ENCODE peak calls at places on chromosomes 6 and 20, in seven cellular contexts. G, J, S, U, P, Z and R are unnamed samples.

GRCh38 chr6:89978749-89979145 is 84.5 kb downstream of the GJA10 start:
- DNase-seq in G (no peak), J (no peak), S (no peak), U (no peak), P (no peak), Z (no peak), R (no peak)

GRCh38 chr6:168376811-168377480 is 57.4 kb upstream of the DACT2 start:
- DNase-seq in G (no peak), J (no peak), S (no peak), U (no peak), P (no peak), Z (peak), R (no peak)

GRCh38 chr6:113122060-113122459 is 735.1 kb upstream of the MARCKS start:
- DNase-seq in G (no peak), J (no peak), S (peak), U (peak), P (peak), Z (no peak), R (peak)

GRCh38 chr6:77015350-77015749 is 447.9 kb downstream of the HTR1B start:
- DNase-seq in G (no peak), J (no peak), S (peak), U (peak), P (no peak), Z (no peak), R (peak)

GRCh38 chr6:63509652-63510352 is 62.5 kb upstream of the LOC128125822 start:
- DNase-seq in G (no peak), J (no peak), S (no peak), U (peak), P (peak), Z (peak), R (peak)

GRCh38 chr20:31472395-31473330 is 2.3 kb downstream of the DEFB124 start:
- DNase-seq in G (no peak), J (no peak), S (no peak), U (no peak), P (peak), Z (no peak), R (peak)

GRCh38 chr6:113782641-113783040 is 74.5 kb upstream of the MARCKS start:
- DNase-seq in G (no peak), J (no peak), S (no peak), U (no peak), P (no peak), Z (no peak), R (no peak)

GRCh38 chr6:44456070-44456965 is 68.8 kb downstream of the CDC5L start:
- DNase-seq in G (peak), J (no peak), S (peak), U (peak), P (no peak), Z (peak), R (peak)

GRCh38 chr6:159130846-159131245 is 38.4 kb upstream of the FNDC1 start:
- DNase-seq in G (no peak), J (no peak), S (no peak), U (no peak), P (no peak), Z (no peak), R (no peak)

GRCh38 chr6:31042801-31043200 is 32.5 kb downstream of the MUC22 start:
- DNase-seq in G (peak), J (no peak), S (peak), U (peak), P (peak), Z (peak), R (peak)

GRCh38 chr6:39422273-39422672 is 99.8 kb upstream of the KCNK16 start:
- DNase-seq in G (no peak), J (no peak), S (no peak), U (no peak), P (no peak), Z (no peak), R (peak)

GRCh38 chr6:158654960-158655485 is 5.2 kb downstream of the SYTL3 start:
- DNase-seq in G (no peak), J (no peak), S (peak), U (no peak), P (no peak), Z (peak), R (peak)

GRCh38 chr6:127518212-127518709 is 874 bp downstream of the MTCL3 start:
- DNase-seq in G (no peak), J (no peak), S (no peak), U (no peak), P (no peak), Z (no peak), R (no peak)

GRCh38 chr6:36245572-36246031 is 24.3 kb upstream of the PNPLA1 start:
- DNase-seq in G (no peak), J (no peak), S (no peak), U (peak), P (no peak), Z (peak), R (no peak)

GRCh38 chr6:168179702-168180382 is 100.8 kb upstream of the FRMD1 start:
- DNase-seq in G (no peak), J (no peak), S (no peak), U (no peak), P (no peak), Z (peak), R (no peak)

GRCh38 chr6:12572884-12573824 is 143.4 kb upstream of the PHACTR1 start:
- DNase-seq in G (no peak), J (no peak), S (peak), U (peak), P (no peak), Z (peak), R (peak)

GRCh38 chr6:14983599-14984296 is 262.1 kb upstream of the JARID2 start:
- DNase-seq in G (no peak), J (no peak), S (no peak), U (no peak), P (no peak), Z (no peak), R (peak)

GRCh38 chr6:25603251-25603650 is 48.8 kb upstream of the SCGN start:
- DNase-seq in G (no peak), J (no peak), S (no peak), U (no peak), P (no peak), Z (no peak), R (no peak)

GRCh38 chr6:119643866-119644265 is 294.3 kb upstream of the MAN1A1 start:
- DNase-seq in G (no peak), J (no peak), S (peak), U (no peak), P (no peak), Z (no peak), R (no peak)

GRCh38 chr6:168302534-168302933 is 17.0 kb downstream of the DACT2 start:
- DNase-seq in G (no peak), J (no peak), S (no peak), U (peak), P (no peak), Z (peak), R (no peak)

GRCh38 chr6:119881416-119881815 is 531.9 kb upstream of the MAN1A1 start:
- DNase-seq in G (no peak), J (no peak), S (peak), U (no peak), P (no peak), Z (no peak), R (peak)

GRCh38 chr6:76772951-76773350 is 690.3 kb downstream of the HTR1B start:
- DNase-seq in G (no peak), J (no peak), S (no peak), U (no peak), P (no peak), Z (no peak), R (no peak)

GRCh38 chr6:113591896-113592827 is 265.0 kb upstream of the MARCKS start:
- DNase-seq in G (no peak), J (no peak), S (no peak), U (peak), P (no peak), Z (peak), R (peak)

GRCh38 chr6:139539852-139540251 is 165.4 kb upstream of the CITED2 start:
- DNase-seq in G (no peak), J (peak), S (peak), U (peak), P (peak), Z (no peak), R (peak)

GRCh38 chr6:12064125-12064524 is 52.0 kb downstream of the HIVEP1 start:
- DNase-seq in G (no peak), J (no peak), S (no peak), U (no peak), P (no peak), Z (no peak), R (peak)

GRCh38 chr20:8421981-8422380 is 289.9 kb downstream of the PLCB1 start:
- DNase-seq in G (no peak), J (no peak), S (no peak), U (no peak), P (no peak), Z (no peak), R (no peak)

GRCh38 chr6:88008411-88008810 is 39.2 kb upstream of the SPACA1 start:
- DNase-seq in G (no peak), J (no peak), S (peak), U (no peak), P (no peak), Z (no peak), R (no peak)

GRCh38 chr6:11315743-11316437 is 83.4 kb upstream of the NEDD9 start:
- DNase-seq in G (no peak), J (no peak), S (peak), U (peak), P (no peak), Z (peak), R (peak)

GRCh38 chr6:128208851-128209580 is 308.2 kb upstream of the THEMIS start:
- DNase-seq in G (no peak), J (no peak), S (peak), U (no peak), P (no peak), Z (no peak), R (peak)

GRCh38 chr6:1222426-1223311 is 89.2 kb upstream of the FOXQ1 start:
- DNase-seq in G (no peak), J (no peak), S (no peak), U (no peak), P (peak), Z (no peak), R (no peak)

GRCh38 chr6:95325858-95326257 is 251.5 kb upstream of the MANEA start:
- DNase-seq in G (no peak), J (no peak), S (peak), U (no peak), P (no peak), Z (no peak), R (no peak)

GRCh38 chr20:14861028-14861699 is 523.8 kb upstream of the FLRT3 start:
- DNase-seq in G (no peak), J (no peak), S (no peak), U (no peak), P (no peak), Z (no peak), R (no peak)

GRCh38 chr20:39246436-39246835 is 284.3 kb downstream of the DHX35 start:
- DNase-seq in G (no peak), J (no peak), S (no peak), U (no peak), P (no peak), Z (no peak), R (no peak)

GRCh38 chr20:23363257-23363649 is 1.3 kb downstream of the GZF1 start:
- DNase-seq in G (no peak), J (no peak), S (no peak), U (no peak), P (peak), Z (no peak), R (peak)

GRCh38 chr20:3483784-3484183 is 13.0 kb downstream of the ATRN start:
- DNase-seq in G (no peak), J (no peak), S (peak), U (no peak), P (no peak), Z (no peak), R (peak)

GRCh38 chr6:31116661-31117385 is 2.2 kb downstream of the PSORS1C1 start:
- DNase-seq in G (no peak), J (no peak), S (no peak), U (no peak), P (peak), Z (no peak), R (peak)

GRCh38 chr20:17590245-17590644 is 20.4 kb downstream of the DSTN start:
- DNase-seq in G (no peak), J (no peak), S (no peak), U (no peak), P (no peak), Z (no peak), R (peak)

GRCh38 chr20:17587148-17587547 is 17.3 kb downstream of the DSTN start:
- DNase-seq in G (no peak), J (no peak), S (no peak), U (no peak), P (no peak), Z (no peak), R (no peak)

GRCh38 chr20:17586250-17586649 is 16.4 kb downstream of the DSTN start:
- DNase-seq in G (no peak), J (no peak), S (no peak), U (no peak), P (no peak), Z (no peak), R (no peak)

GRCh38 chr20:17587831-17588230 is 18.0 kb downstream of the DSTN start:
- DNase-seq in G (no peak), J (no peak), S (no peak), U (no peak), P (no peak), Z (no peak), R (no peak)

GRCh38 chr20:17589161-17589834 is 19.4 kb downstream of the DSTN start:
- DNase-seq in G (no peak), J (no peak), S (no peak), U (no peak), P (no peak), Z (no peak), R (peak)
- H3K4me3 ChIP-seq in G (no peak), J (peak), S (no peak), U (no peak), P (peak), Z (no peak), R (no peak)

DNA sequence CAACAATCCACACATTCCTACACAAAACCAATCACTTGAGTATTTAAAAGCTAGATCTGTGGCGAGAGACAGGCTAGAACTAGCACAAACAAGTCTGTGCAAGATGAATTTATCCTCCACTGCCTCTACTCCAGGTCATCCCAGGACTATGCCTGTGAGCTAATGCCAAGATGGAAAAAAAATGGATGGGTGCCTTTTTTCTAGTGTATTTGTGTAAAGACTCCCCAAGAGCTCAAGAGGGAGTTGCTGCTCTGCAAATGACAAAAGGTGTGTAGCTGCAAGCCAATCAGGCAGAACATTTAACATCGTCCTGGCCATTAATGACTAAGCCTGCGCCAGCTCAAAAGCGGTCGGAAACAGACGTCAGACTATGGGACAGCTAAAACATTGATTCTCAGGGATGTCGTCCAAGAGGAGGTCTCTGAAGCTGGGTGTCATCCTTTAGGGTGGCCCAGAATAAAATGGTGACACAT is 21.9 kb downstream of the ATXN1 start:
- DNase-seq in G (no peak), J (no peak), S (peak), U (no peak), P (no peak), Z (no peak), R (peak)
- TF ChIP-seq CTCF in G (no peak), J (no peak), S (no peak), U (no peak), P (no peak), Z (no peak), R (no peak)

GRCh38 chr6:17042422-17043147 is 59.3 kb upstream of the STMND1 start:
- DNase-seq in G (no peak), J (no peak), S (peak), U (peak), P (peak), Z (peak), R (peak)
- H3K4me3 ChIP-seq in G (no peak), J (peak), S (no peak), U (no peak), P (no peak), Z (no peak), R (peak)

GRCh38 chr20:62765021-62765420 is 31.3 kb upstream of the MRGBP start:
- DNase-seq in G (no peak), J (no peak), S (no peak), U (no peak), P (no peak), Z (no peak), R (no peak)
- TF ChIP-seq CTCF in G (no peak), J (no peak), S (no peak), U (no peak), P (no peak), Z (no peak), R (no peak)

GRCh38 chr6:141326426-141326825 is 806.3 kb upstream of the GJE1 start:
- DNase-seq in G (peak), J (peak), S (peak), U (peak), P (peak), Z (no peak), R (peak)
- H3K4me3 ChIP-seq in G (no peak), J (peak), S (peak), U (no peak), P (peak), Z (no peak), R (peak)

DNA sequence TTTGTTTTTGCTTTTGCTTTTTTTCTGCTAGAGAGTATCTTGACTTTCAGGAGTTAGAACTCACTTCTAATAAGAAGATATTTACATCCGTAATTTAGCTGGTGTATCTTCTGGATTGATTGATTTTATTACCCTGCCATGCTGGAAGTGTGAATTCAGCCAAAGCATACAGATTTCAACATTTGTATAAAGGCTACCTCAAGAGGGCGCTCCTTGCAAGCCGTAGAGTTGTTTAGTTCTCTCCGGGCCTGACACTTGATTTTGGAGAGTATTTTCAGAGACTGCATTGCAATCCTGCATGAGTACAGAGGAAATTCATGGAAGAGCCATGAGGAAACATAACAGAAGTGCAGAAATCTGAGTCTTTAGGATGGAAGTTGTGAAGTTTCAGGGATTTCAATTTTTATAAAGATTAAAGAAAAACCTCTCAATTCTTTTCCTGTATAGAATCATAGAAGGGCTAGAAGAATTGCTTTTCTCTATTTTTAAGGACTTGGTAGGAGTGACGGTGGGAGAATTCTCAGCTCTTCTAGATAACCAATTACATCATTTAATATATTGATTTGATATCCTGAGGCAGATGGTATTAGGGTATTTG is 66.7 kb upstream of the TIAM2 start:
- DNase-seq in G (peak), J (peak), S (no peak), U (peak), P (no peak), Z (peak), R (peak)
- TF ChIP-seq CTCF in G (peak), J (peak), S (peak), U (peak), P (peak), Z (peak), R (peak)

DNA sequence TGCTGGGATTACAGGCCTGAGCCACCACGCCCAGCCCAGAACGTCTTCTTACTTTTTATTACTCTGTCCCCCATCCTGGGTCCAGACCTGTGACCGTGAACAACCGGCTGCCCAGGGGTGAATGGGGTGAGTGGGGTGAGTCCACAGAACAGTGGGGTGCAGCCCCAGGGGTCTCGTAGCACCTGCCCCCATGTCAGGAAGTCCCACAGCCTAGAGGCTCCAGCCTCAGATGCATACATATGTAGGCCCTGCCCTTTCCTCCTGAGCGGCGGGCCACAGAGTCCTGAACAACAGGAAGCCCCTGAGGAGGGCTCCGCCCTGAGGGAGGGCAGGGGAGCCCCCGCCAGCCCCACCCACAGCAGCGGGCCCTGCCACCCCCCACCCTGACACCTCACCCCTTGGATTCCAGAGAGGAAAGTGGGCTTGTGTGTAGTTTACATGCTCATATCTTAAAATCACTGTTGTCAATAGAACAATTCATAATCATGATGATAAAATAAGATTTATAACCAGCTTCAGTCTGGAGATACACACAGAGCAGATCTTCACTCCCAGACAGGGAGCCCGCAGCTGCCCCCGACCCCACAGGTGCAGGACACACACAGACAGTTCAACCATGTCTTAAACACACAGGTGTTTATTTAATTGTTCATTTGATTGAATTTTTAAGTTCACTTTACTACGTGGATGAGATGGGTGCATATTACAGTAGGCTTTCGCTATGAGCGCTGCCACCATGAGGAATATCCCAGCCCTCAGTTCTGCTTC is 12.4 kb upstream of the GMEB2 start:
- DNase-seq in G (peak), J (no peak), S (no peak), U (no peak), P (peak), Z (peak), R (no peak)
- H3K4me3 ChIP-seq in G (peak), J (no peak), S (no peak), U (no peak), P (peak), Z (no peak), R (no peak)